ENCODE peak calls at places on chromosomes 7 and 10, in four cellular contexts. G is IMR-90, S is H9, C is neuronal stem cell. D is an unnamed sample.

GRCh38 chr7:77912293-77912692 is 113.7 kb downstream of the PHTF2 start:
- DNase-seq in G (no peak), S (no peak), C (no peak), D (peak)

GRCh38 chr7:67392596-67393438 is 396.2 kb downstream of the TYW1 start:
- DNase-seq in G (no peak), S (peak), C (no peak), D (peak)

GRCh38 chr10:78630944-78631838 is 437.6 kb upstream of the ZMIZ1 start:
- DNase-seq in G (peak), S (no peak), C (no peak), D (no peak)

GRCh38 chr7:138004936-138005335 is 3.0 kb upstream of the CREB3L2 start:
- DNase-seq in G (no peak), S (no peak), C (no peak), D (no peak)

GRCh38 chr7:100396421-100396982 is 23.2 kb downstream of the PILRA start:
- DNase-seq in G (no peak), S (no peak), C (no peak), D (no peak)

GRCh38 chr10:30013684-30014246 is 45.6 kb downstream of the JCAD start:
- DNase-seq in G (peak), S (no peak), C (no peak), D (no peak)

GRCh38 chr10:112821042-112821441 is 129.0 kb upstream of the TCF7L2 start:
- DNase-seq in G (no peak), S (no peak), C (no peak), D (no peak)

GRCh38 chr7:46000513-46000912 is 79.4 kb upstream of the IGFBP3 start:
- DNase-seq in G (no peak), S (no peak), C (no peak), D (no peak)

GRCh38 chr7:115009736-115010435 is 88.0 kb downstream of the MDFIC start:
- DNase-seq in G (peak), S (no peak), C (no peak), D (no peak)
- H3K18ac ChIP-seq in G (peak), S (no peak), C (no peak), D (peak)

DNA sequence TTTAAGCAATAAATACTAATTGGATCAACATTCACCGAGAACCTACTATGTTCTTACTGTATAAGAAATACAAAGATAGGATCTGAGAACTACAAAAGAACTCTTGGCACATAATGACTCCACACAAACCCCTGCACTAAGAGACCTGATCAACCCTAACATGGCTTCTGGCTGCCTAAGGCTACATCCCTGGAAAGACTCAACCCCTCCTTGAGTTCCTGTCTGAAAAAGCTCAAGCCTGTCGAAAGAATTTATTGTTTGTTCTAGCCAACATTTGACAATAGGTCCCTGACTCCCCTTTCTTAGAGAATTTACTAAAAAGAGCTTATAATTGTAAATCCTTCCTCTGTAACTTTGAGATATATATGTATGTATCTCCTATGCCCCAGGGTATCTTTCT is 125.3 kb upstream of the SGCE start:
- DNase-seq in G (no peak), S (no peak), C (no peak), D (no peak)
- H3K18ac ChIP-seq in G (no peak), S (no peak), C (no peak), D (no peak)

DNA sequence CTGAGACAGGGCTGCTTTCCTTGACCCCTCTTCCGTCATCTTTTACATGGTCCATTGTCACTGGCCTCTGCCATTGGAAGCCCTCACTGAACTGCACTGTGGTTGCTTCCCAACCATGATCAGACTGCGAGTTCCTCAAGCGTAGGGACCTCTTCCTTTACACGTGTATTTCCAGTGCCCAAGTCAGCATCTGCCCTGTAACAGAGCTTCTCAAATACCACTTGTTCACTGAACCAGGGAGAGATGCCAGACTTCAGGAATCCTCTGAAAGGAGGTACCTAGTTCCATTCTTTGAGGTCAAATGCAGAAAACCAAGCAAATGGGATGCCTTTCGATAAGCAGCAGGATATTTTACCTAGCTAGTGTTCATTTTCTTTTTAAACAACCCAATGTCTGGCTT is 145.1 kb downstream of the NRP1 start:
- DNase-seq in G (no peak), S (no peak), C (no peak), D (no peak)
- H3K18ac ChIP-seq in G (no peak), S (no peak), C (peak), D (no peak)

DNA sequence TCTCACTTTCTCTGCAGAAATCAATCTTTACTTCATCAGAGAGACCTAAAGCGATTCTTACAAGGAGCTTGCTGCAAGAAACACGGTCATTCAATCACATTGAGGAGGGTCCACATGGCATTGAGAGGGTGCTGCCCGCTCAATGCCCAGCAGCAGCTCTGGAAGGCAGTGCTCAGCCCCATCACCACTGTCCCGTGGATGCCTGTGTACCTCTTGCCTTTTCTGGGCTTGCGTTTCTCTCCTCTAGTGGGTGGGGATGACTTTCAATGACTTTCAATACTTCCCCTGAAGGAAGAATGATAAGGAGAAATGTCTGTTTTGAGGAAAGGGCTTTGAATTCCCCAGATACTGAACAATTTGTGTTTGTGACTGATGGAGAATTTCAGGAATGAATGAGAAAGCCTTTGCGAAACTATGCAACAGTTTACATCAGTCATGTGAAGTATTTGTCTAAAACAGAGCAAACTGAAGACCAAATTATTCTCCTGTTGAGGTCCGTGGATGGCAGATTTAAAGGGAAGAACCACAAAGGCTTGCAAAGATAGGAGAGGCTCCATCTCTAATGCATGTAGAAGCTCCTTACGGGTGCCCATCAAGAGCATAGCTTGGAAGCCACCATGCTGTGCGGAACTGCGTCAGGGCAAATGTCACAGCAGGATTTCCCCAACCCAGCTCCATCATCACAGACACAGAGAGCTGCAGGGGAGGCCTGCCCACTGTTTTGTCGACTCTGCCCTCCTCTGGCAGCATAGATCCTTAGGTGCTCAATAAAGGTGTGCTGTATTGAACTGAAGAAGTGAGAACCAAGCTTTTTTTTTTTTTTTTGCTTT is 6.6 kb upstream of the ZNF22 start:
- DNase-seq in G (peak), S (no peak), C (no peak), D (no peak)
- H3K18ac ChIP-seq in G (peak), S (no peak), C (no peak), D (no peak)

GRCh38 chr7:131486346-131486745 is 70.1 kb downstream of the PODXL start:
- DNase-seq in G (no peak), S (no peak), C (no peak), D (no peak)
- H3K18ac ChIP-seq in G (no peak), S (no peak), C (no peak), D (no peak)

GRCh38 chr10:119395287-119396007 is 147.1 kb downstream of the RGS10 start:
- DNase-seq in G (peak), S (no peak), C (no peak), D (peak)
- H3K18ac ChIP-seq in G (peak), S (no peak), C (no peak), D (no peak)

GRCh38 chr10:88866454-88866853 is 13.6 kb upstream of the STAMBPL1 start:
- DNase-seq in G (no peak), S (no peak), C (no peak), D (no peak)
- H3K18ac ChIP-seq in G (no peak), S (no peak), C (no peak), D (no peak)

GRCh38 chr10:93462881-93463280 is 19.3 kb downstream of the MYOF start:
- DNase-seq in G (peak), S (no peak), C (no peak), D (no peak)
- H3K18ac ChIP-seq in G (peak), S (no peak), C (no peak), D (no peak)

DNA sequence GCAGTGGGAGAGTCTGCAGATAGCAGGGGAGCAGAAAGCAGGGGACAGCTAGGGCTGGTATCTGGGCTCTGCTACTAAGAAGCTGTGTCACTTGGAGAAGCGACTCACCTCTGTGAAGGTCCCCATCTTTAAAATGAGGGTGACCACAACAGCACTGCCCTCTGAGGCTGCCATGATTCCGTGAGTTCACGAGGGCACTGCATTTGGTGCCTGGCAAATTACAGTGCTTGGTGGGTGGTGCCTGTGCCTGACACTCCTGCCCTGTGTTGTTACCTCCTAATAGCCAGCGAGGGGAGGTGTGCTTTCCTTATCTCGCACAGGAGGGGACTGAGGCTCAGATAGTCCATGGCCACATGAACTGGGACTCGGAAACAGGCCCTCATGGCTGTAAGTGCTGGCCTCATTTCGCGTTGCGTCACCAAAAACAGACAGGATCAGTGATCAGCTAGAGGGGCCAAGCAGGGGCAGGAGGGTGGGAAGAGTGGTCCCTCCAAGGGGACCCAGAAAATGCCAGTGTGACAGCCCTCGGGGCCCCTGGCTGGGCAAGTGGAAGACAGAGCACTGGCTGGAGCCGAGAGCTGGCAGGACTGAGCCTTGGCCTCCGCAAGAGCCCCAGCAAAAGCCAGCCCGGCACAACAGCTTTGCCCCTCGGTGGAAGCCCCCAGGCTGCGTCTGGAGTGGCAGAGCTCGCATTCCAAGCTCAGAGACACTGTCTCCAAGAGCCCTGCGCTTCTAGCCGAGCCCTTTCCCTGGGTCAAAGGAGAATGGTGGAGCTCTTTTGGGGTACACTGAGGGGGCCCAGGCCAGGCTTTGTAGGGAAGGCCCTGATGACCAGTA is 17.3 kb upstream of the BNIP3 start:
- DNase-seq in G (no peak), S (no peak), C (no peak), D (peak)
- H3K18ac ChIP-seq in G (no peak), S (no peak), C (peak), D (peak)